ENCODE peak calls at places on chromosomes 6 and 20, in four cellular contexts. One of them, this sample, is unnamed.

GRCh38 chr6:137951064-137951597 is 84.1 kb downstream of the TNFAIP3 start:
- DNase-seq in skeletal muscle cell: no peak
- DNase-seq in nucleus accumbens: no peak
- DNase-seq in amniotic epithelial cell: no peak
- DNase-seq in this sample: no peak

GRCh38 chr6:157428418-157429202 is 47.6 kb downstream of the ZDHHC14 start:
- DNase-seq in skeletal muscle cell: no peak
- DNase-seq in nucleus accumbens: no peak
- DNase-seq in amniotic epithelial cell: no peak
- DNase-seq in this sample: peak; percentile 38

GRCh38 chr6:47146426-47147174 is 104.5 kb upstream of the ADGRF1 start:
- DNase-seq in skeletal muscle cell: no peak
- DNase-seq in nucleus accumbens: no peak
- DNase-seq in amniotic epithelial cell: peak; percentile 39
- DNase-seq in this sample: no peak

GRCh38 chr20:43961541-43962471 is 47.2 kb downstream of the TOX2 start:
- DNase-seq in skeletal muscle cell: no peak
- DNase-seq in nucleus accumbens: no peak
- DNase-seq in amniotic epithelial cell: no peak
- DNase-seq in this sample: no peak

GRCh38 chr6:22147983-22148797 is 148.6 kb downstream of the PRL start:
- DNase-seq in skeletal muscle cell: peak; percentile 53
- DNase-seq in nucleus accumbens: no peak
- DNase-seq in amniotic epithelial cell: peak; percentile 64
- DNase-seq in this sample: no peak

GRCh38 chr20:50172347-50173013 is 18.1 kb upstream of the CEBPB start:
- DNase-seq in skeletal muscle cell: no peak
- DNase-seq in nucleus accumbens: peak; percentile 16
- DNase-seq in amniotic epithelial cell: peak; percentile 82
- DNase-seq in this sample: no peak

GRCh38 chr6:43386492-43386891 is 17.0 kb upstream of the ZNF318 start:
- DNase-seq in skeletal muscle cell: no peak
- DNase-seq in nucleus accumbens: no peak
- DNase-seq in amniotic epithelial cell: no peak
- DNase-seq in this sample: no peak

GRCh38 chr6:154485784-154486183 is 24.7 kb downstream of the CNKSR3 start:
- DNase-seq in skeletal muscle cell: no peak
- DNase-seq in nucleus accumbens: no peak
- DNase-seq in amniotic epithelial cell: no peak
- DNase-seq in this sample: no peak

GRCh38 chr20:50392138-50392866 is 117.9 kb upstream of the PTPN1 start:
- DNase-seq in skeletal muscle cell: no peak
- DNase-seq in nucleus accumbens: no peak
- DNase-seq in amniotic epithelial cell: no peak
- DNase-seq in this sample: no peak

GRCh38 chr6:41209976-41210375 is 9.0 kb upstream of the TREML2 start:
- DNase-seq in skeletal muscle cell: no peak
- DNase-seq in nucleus accumbens: no peak
- DNase-seq in amniotic epithelial cell: no peak
- DNase-seq in this sample: no peak

GRCh38 chr20:50445367-50446151 is 64.6 kb upstream of the PTPN1 start:
- DNase-seq in skeletal muscle cell: no peak
- DNase-seq in nucleus accumbens: no peak
- DNase-seq in amniotic epithelial cell: no peak
- DNase-seq in this sample: no peak

GRCh38 chr6:72410769-72411168 is 211.1 kb upstream of the KCNQ5 start:
- DNase-seq in skeletal muscle cell: no peak
- DNase-seq in nucleus accumbens: no peak
- DNase-seq in amniotic epithelial cell: no peak
- DNase-seq in this sample: no peak

GRCh38 chr6:57162516-57162915 is 9.6 kb upstream of the BAG2 start:
- DNase-seq in skeletal muscle cell: no peak
- DNase-seq in nucleus accumbens: no peak
- DNase-seq in amniotic epithelial cell: peak; percentile 63
- DNase-seq in this sample: no peak

GRCh38 chr6:65505736-65506135 is 201.3 kb downstream of the EYS start:
- DNase-seq in skeletal muscle cell: no peak
- DNase-seq in nucleus accumbens: no peak
- DNase-seq in amniotic epithelial cell: no peak
- DNase-seq in this sample: no peak

GRCh38 chr6:27617700-27618689 is 145.1 kb upstream of the ZNF184 start:
- DNase-seq in skeletal muscle cell: no peak
- DNase-seq in nucleus accumbens: no peak
- DNase-seq in amniotic epithelial cell: peak; percentile 20
- DNase-seq in this sample: no peak

GRCh38 chr20:1943267-1944002 is 48.2 kb downstream of the SIRPA start:
- DNase-seq in skeletal muscle cell: no peak
- DNase-seq in nucleus accumbens: no peak
- DNase-seq in amniotic epithelial cell: no peak
- DNase-seq in this sample: no peak

GRCh38 chr6:15077964-15078363 is 167.9 kb upstream of the JARID2 start:
- DNase-seq in skeletal muscle cell: no peak
- DNase-seq in nucleus accumbens: no peak
- DNase-seq in amniotic epithelial cell: no peak
- DNase-seq in this sample: no peak

GRCh38 chr6:17167327-17167979 is 65.6 kb downstream of the STMND1 start:
- DNase-seq in skeletal muscle cell: no peak
- DNase-seq in nucleus accumbens: no peak
- DNase-seq in amniotic epithelial cell: peak; percentile 17
- DNase-seq in this sample: no peak

This sample was measured in activated T-cell treated with anti-CD3 and anti-CD28 coated beads, Interleukin-2, amount 50 U/mL, for 4 hours.